ENCODE peak calls at places on chromosomes 12 and 14, in six cellular contexts. E is HEK293T, F is Daoy, B is GM20000, I is retina, L is iris pigment epithelial cell. T is an unnamed sample.

GRCh38 chr12:2769866-2770533 is 24.8 kb upstream of the FKBP4 start:
- DNase-seq in E (no peak), F (no peak), B (no peak), I (no peak), L (no peak), T (no peak)

GRCh38 chr14:92573761-92574498 is 60.3 kb downstream of the RIN3 start:
- DNase-seq in E (no peak), F (no peak), B (no peak), I (no peak), L (no peak), T (no peak)

GRCh38 chr12:113641426-113641825 is 169.8 kb upstream of the LHX5 start:
- DNase-seq in E (no peak), F (no peak), B (no peak), I (no peak), L (no peak), T (no peak)

GRCh38 chr12:125634813-125635212 is 569.6 kb downstream of the AACS start:
- DNase-seq in E (no peak), F (no peak), B (no peak), I (no peak), L (no peak), T (no peak)

GRCh38 chr14:84493779-84494178 is 1036.2 kb upstream of the FLRT2 start:
- DNase-seq in E (no peak), F (no peak), B (no peak), I (no peak), L (peak; percentile 23), T (no peak)

GRCh38 chr14:92651793-92652382 is 96.5 kb downstream of the LGMN start:
- DNase-seq in E (no peak), F (no peak), B (peak; percentile 50), I (no peak), L (no peak), T (no peak)

GRCh38 chr12:105024926-105025325 is 38.8 kb downstream of the NOPCHAP1 start:
- DNase-seq in E (no peak), F (no peak), B (no peak), I (no peak), L (no peak), T (no peak)

GRCh38 chr12:95415451-95415850 is 58.5 kb upstream of the METAP2 start:
- DNase-seq in E (no peak), F (no peak), B (no peak), I (no peak), L (no peak), T (no peak)

GRCh38 chr14:61609143-61609851 is 86.0 kb upstream of the HIF1A start:
- DNase-seq in E (no peak), F (peak; percentile 84), B (no peak), I (peak; percentile 95), L (peak; percentile 73), T (no peak)

GRCh38 chr12:106049105-106049504 is 89.6 kb downstream of the NUAK1 start:
- DNase-seq in E (no peak), F (no peak), B (no peak), I (no peak), L (no peak), T (no peak)

GRCh38 chr12:18443768-18444437 is 182.6 kb downstream of the PIK3C2G start:
- DNase-seq in E (no peak), F (no peak), B (no peak), I (no peak), L (peak; percentile 21), T (peak; percentile 22)

GRCh38 chr12:1603621-1604020 is 9.2 kb upstream of the FBXL14 start:
- DNase-seq in E (no peak), F (no peak), B (no peak), I (no peak), L (no peak), T (no peak)

GRCh38 chr12:127083028-127083949 is 1183.7 kb upstream of the TMEM132C start:
- DNase-seq in E (no peak), F (peak; percentile 75), B (peak; percentile 52), I (peak; percentile 27), L (peak; percentile 84), T (peak; percentile 71)

GRCh38 chr14:50783542-50783941 is 47.4 kb downstream of the NIN start:
- DNase-seq in E (no peak), F (no peak), B (no peak), I (peak; percentile 60), L (no peak), T (no peak)

GRCh38 chr12:26803552-26803951 is 29.4 kb downstream of the ITPR2 start:
- DNase-seq in E (no peak), F (peak; percentile 41), B (no peak), I (no peak), L (peak; percentile 49), T (no peak)

GRCh38 chr12:10364839-10365681 is 24.8 kb downstream of the KLRK1 start:
- DNase-seq in E (peak; percentile 45), F (peak; percentile 73), B (peak; percentile 44), I (peak; percentile 78), L (peak; percentile 89), T (no peak)

GRCh38 chr12:97426485-97427116 is 36.0 kb upstream of the RMST start:
- DNase-seq in E (no peak), F (no peak), B (no peak), I (no peak), L (no peak), T (no peak)

GRCh38 chr14:81390706-81391105 is 9.4 kb downstream of the STON2 start:
- DNase-seq in E (no peak), F (no peak), B (no peak), I (no peak), L (no peak), T (no peak)

GRCh38 chr12:62631531-62632520 is 165.2 kb downstream of the MON2 start:
- DNase-seq in E (no peak), F (peak; percentile 96), B (peak; percentile 74), I (peak; percentile 90), L (peak; percentile 80), T (no peak)

GRCh38 chr14:56357478-56357877 is 222.1 kb upstream of the TMEM260 start:
- DNase-seq in E (no peak), F (no peak), B (no peak), I (no peak), L (no peak), T (no peak)

GRCh38 chr12:132367401-132367851 is 38.0 kb upstream of the GALNT9 start:
- DNase-seq in E (no peak), F (no peak), B (no peak), I (no peak), L (peak; percentile 36), T (no peak)